ENCODE peak calls at places on chromosome 2, in nine cellular contexts. C is A549, V is OCI-LY7, Y is lower lobe of right lung, G is neuronal stem cell, H is cardiac muscle cell, A is IMR-90, R is dorsolateral prefrontal cortex, O is pancreas. N is an unnamed sample.

GRCh38 chr2:128004509-128004908 is 23.4 kb downstream of the SAP130 start:
- DNase-seq in A (no peak), V (no peak), H (no peak), O (no peak), R (no peak), C (no peak), Y (no peak), G (no peak), N (no peak)

GRCh38 chr2:234363011-234363487 is 133.8 kb downstream of the ARL4C start:
- DNase-seq in A (no peak), V (no peak), R (no peak), O (peak), Y (no peak), H (no peak), C (peak), G (peak), N (no peak)

GRCh38 chr2:100731535-100731981 is 88.4 kb upstream of the NPAS2 start:
- DNase-seq in Y (no peak), A (peak), R (no peak), V (no peak), G (no peak), C (no peak), O (no peak), H (no peak), N (no peak)

GRCh38 chr2:11598228-11598731 is 64.4 kb downstream of the GREB1 start:
- DNase-seq in R (no peak), G (no peak), O (no peak), A (no peak), H (no peak), V (no peak), Y (no peak), C (no peak), N (no peak)

GRCh38 chr2:9250091-9250490 is 43.5 kb downstream of the ASAP2 start:
- DNase-seq in A (no peak), C (no peak), O (no peak), G (no peak), R (no peak), H (no peak), V (no peak), Y (no peak), N (no peak)

GRCh38 chr2:128449226-128450061 is 130.8 kb upstream of the HS6ST1 start:
- DNase-seq in G (no peak), V (no peak), C (no peak), A (no peak), O (no peak), Y (no peak), R (no peak), H (no peak), N (no peak)

GRCh38 chr2:56981554-56981953 is 797.8 kb downstream of the CCDC85A start:
- DNase-seq in Y (no peak), O (no peak), H (no peak), R (no peak), V (no peak), A (no peak), G (no peak), C (no peak), N (no peak)

GRCh38 chr2:107002735-107003134 is 116.8 kb upstream of the ST6GAL2 start:
- DNase-seq in A (no peak), H (no peak), O (no peak), Y (no peak), C (no peak), R (no peak), V (no peak), G (no peak), N (no peak)

GRCh38 chr2:72827999-72828646 is 2.3 kb upstream of the EXOC6B start:
- DNase-seq in Y (no peak), V (no peak), A (peak), G (no peak), R (no peak), O (no peak), C (no peak), H (no peak), N (no peak)

GRCh38 chr2:146147448-146148012 is 1627.6 kb upstream of the ZEB2 start:
- DNase-seq in G (no peak), R (no peak), H (no peak), A (no peak), C (no peak), V (no peak), O (no peak), Y (no peak), N (no peak)

GRCh38 chr2:172109670-172110421 is 7.1 kb upstream of the DLX2 start:
- DNase-seq in Y (no peak), O (no peak), H (no peak), C (no peak), R (no peak), A (no peak), V (no peak), G (peak), N (no peak)

GRCh38 chr2:236674646-236675045 is 105.0 kb downstream of the ACKR3 start:
- DNase-seq in V (no peak), H (no peak), R (no peak), C (no peak), G (no peak), Y (no peak), O (no peak), A (no peak), N (no peak)

GRCh38 chr2:220981926-220982325 is 590.2 kb downstream of the EPHA4 start:
- DNase-seq in V (no peak), G (no peak), O (no peak), C (no peak), H (no peak), Y (no peak), A (no peak), R (no peak), N (no peak)

GRCh38 chr2:137828624-137829023 is 135.6 kb upstream of the HNMT start:
- DNase-seq in Y (no peak), O (no peak), H (no peak), C (no peak), V (no peak), G (no peak), R (no peak), A (no peak), N (no peak)

GRCh38 chr2:166375205-166375735 is 474 bp downstream of the SCN9A start:
- DNase-seq in A (peak), R (no peak), C (no peak), Y (no peak), G (no peak), V (no peak), H (no peak), O (no peak), N (no peak)

GRCh38 chr2:5322414-5322813 is 369.8 kb upstream of the SOX11 start:
- DNase-seq in O (no peak), Y (no peak), G (no peak), A (no peak), R (no peak), C (no peak), V (no peak), H (no peak), N (no peak)

GRCh38 chr2:25375371-25375988 is 33.8 kb upstream of the DNMT3A start:
- DNase-seq in C (no peak), R (peak), Y (no peak), G (no peak), V (no peak), A (no peak), H (no peak), O (no peak), N (no peak)

GRCh38 chr2:25378731-25379490 is 37.2 kb upstream of the DNMT3A start:
- DNase-seq in O (no peak), A (no peak), R (peak), C (no peak), H (no peak), Y (peak), V (no peak), G (no peak), N (no peak)

GRCh38 chr2:25375989-25376545 is 34.3 kb upstream of the DNMT3A start:
- DNase-seq in A (no peak), Y (no peak), O (no peak), C (no peak), R (peak), H (no peak), G (no peak), V (no peak), N (no peak)

GRCh38 chr2:25377822-25378421 is 36.2 kb upstream of the DNMT3A start:
- DNase-seq in O (no peak), Y (peak), G (no peak), A (no peak), C (no peak), V (no peak), R (peak), H (no peak), N (no peak)

DNA sequence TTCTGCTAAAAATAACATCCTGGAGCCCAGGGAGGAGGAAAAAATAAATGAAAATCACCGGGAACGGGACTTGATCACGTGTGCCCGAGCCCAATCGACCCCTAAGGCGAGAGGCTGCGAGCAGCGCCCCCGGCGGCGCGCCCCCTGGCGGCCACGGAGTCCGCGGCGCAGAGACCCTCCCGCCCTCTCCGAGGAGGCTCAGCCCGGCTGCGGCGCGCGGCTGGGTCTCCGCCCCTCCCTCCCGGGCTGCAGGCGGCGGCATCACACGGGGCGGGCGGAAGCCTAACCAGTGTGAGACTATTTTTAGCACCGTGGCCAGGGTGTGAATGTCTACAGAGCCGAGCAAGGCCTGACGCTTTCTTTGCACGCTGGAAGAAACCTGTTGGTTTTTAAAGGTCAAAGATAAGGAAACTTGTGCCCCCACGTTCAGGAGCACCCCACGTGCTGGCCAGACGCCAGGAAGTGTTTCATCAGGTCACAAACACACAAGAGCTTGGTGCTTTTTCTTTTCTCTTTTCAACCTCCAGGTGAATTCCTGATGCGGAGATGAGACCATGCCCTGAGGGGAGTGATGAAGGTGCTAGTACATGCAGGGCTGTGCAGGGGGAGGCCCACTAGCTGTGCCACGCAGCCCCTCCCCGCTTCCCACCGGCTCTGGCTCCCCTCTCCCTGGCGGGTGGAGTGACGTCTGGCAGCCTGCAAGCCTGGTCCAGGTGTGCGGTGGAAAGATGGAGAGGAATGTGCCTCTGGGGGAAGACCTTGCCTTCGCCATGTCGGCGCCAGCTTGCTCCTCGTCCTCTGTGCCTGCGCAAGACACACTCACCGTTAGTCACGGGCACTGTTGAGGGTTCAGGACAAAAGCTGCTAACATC is 35.3 kb upstream of the DNMT3A start:
- DNase-seq in R (peak), G (peak), V (peak), C (peak), O (peak), H (peak), A (peak), Y (peak), N (peak)
- H3K27ac ChIP-seq in R (peak), G (no peak), V (peak), C (peak), O (peak), H (peak), A (no peak), Y (no peak), N (peak)

DNA sequence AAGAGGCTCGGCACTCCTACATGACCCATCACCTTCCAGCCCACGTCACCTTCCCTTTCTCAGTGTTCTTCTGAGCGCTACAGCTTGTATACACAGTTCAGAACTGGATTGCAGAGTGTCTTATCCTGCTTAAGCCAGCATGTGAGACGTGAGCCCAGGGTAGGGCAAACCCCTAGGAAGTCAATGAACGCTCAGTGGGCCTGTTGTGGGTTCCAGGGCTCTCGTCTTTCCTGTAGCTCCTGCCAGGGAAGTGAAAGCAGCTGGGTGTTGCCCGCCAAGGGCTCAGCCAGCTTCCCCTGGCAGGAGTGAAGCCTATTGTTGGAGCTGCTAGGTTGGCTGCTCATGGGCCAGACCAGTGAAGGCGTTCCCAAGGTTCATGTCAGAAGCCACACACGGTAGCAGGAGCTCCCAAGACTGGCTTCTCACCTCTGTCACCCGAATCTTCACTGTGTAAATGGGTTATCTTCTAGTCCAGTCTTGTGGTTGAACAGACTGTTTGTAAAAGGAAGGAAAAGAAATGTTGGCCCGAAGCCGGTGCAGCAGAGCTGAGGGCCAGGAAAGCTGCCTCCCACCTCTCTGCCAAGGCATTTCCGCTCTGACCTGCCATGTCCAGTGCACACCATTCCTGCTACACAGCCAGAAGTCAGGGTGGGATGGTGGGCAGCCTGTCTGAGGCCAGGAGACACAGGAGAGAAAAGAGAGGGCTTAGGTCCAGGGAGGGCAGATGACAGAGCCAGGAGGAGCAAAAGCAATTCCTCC is 69.6 kb upstream of the RMDN2 start:
- DNase-seq in V (no peak), C (no peak), R (no peak), A (no peak), Y (peak), G (no peak), H (no peak), O (no peak), N (no peak)
- H3K27ac ChIP-seq in V (no peak), C (no peak), R (no peak), A (peak), Y (peak), G (no peak), H (no peak), O (no peak), N (no peak)

GRCh38 chr2:66813976-66814375 is 379.1 kb downstream of the MEIS1 start:
- DNase-seq in V (no peak), G (no peak), H (no peak), Y (no peak), C (no peak), R (no peak), A (peak), O (no peak), N (no peak)

GRCh38 chr2:66813525-66813924 is 378.6 kb downstream of the MEIS1 start:
- DNase-seq in C (no peak), O (no peak), R (no peak), Y (no peak), A (peak), V (no peak), H (no peak), G (no peak), N (no peak)

GRCh38 chr2:66815886-66816285 is 381.0 kb downstream of the MEIS1 start:
- DNase-seq in V (no peak), Y (no peak), A (no peak), H (no peak), G (no peak), C (no peak), O (no peak), R (no peak), N (no peak)

DNA sequence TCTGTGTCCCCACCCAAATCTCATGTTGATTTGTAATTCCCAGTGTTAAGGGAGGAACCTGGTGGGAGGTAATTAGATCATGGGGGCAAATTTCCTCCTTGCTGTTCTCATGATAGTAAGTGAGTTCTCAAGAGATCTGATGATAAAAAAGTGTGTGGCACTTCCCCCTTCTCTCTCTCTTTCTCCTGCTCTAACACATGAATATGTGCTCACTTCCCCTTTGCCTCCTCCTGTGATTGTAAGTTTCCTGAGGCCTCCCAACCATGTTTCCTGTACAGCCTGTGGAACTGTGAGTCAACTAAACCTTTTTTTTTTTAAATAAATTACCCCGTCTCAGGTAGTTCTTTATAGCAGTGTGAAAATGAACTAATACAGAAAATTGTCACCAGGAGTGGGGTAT is 380.0 kb downstream of the MEIS1 start:
- DNase-seq in Y (no peak), C (no peak), H (no peak), O (no peak), R (no peak), G (no peak), V (no peak), A (no peak), N (no peak)
- H3K27ac ChIP-seq in Y (no peak), C (no peak), H (no peak), O (no peak), R (no peak), G (no peak), V (no peak), A (no peak), N (no peak)

DNA sequence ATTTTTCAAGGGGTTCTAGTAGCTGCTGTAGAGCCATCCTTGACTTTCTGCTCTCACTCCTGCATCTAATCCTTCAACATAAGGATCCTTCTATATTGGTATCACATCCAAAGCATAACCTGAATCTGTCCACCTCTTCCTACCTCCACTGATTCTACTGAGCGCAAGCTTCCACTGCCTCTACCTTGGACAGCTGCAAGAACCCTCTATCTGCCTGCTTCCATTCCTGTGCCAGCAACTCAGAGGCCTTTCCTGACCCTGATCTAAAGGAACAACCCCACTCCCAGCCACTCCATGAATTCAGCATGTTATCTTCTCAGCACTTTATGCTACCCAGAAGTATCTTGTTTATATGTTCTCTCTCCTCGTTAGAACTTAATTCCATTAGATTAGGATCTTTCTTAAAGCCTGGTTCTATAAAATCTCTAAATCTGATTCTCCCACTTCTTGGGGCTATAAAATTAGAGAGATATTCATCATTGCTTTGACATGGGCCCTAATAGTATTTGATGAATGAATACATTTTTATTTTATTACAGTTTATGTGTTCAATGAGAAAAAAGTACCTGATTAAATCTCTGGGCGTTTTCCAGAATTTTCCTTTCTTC is 6.9 kb downstream of the STAT1 start:
- DNase-seq in H (no peak), R (no peak), V (no peak), O (no peak), A (no peak), Y (no peak), C (no peak), G (no peak), N (no peak)
- H3K27ac ChIP-seq in H (no peak), R (no peak), V (no peak), O (no peak), A (no peak), Y (no peak), C (no peak), G (no peak), N (no peak)

GRCh38 chr2:3291113-3291512 is 86.5 kb downstream of the EIPR1 start:
- DNase-seq in Y (no peak), R (no peak), V (no peak), G (no peak), A (no peak), C (no peak), H (no peak), O (no peak), N (no peak)
- H3K27ac ChIP-seq in Y (no peak), R (no peak), V (no peak), G (no peak), A (no peak), C (no peak), H (no peak), O (no peak), N (no peak)

DNA sequence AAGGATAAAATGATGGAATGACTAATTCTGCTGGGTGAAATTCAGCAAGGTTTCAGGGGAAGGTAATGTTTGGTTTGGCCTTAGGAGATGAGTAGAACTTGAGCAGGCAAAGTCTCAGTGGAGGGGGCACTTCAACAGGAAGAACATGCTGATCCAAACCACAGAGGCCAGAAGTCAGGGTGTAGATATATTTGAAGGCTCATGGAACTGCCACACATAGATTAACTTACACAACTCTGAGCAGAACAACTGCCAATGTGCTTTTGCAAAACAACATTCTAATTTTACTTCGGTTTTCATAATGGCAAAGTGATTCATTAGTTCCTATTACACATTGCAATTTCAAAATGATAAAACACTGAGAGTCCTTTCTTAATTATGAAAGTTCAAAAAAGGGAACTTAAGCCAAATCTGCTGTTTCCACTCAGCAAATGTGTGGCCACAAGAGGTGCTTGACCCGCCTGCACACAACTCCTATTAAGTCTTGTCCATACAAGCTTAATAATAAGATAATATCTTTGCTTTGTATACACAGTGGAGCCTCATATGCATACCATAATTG is 284.8 kb downstream of the MREG start:
- DNase-seq in H (no peak), V (no peak), C (no peak), G (no peak), A (peak), Y (peak), R (no peak), O (no peak), N (no peak)
- H3K27ac ChIP-seq in H (no peak), V (no peak), C (peak), G (no peak), A (no peak), Y (no peak), R (no peak), O (no peak), N (no peak)

DNA sequence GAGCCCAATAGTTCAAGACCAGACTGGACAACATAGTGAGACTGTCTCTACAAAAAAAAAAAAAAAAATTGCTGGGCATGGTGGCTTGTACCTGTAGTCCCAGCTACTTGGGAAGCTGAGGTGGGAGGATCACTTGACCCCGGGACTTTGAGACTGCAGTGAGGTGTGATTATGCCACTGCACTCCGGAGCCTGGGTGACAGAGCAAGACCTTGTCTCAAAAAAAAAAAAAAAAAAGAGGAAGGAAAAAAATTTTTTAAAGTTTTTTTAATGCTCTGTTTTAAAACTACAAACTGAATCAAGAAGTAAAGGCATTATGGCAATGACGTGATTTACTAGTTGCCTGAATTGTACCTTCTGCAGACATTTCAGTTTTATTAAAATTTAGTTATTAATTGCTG is 54.5 kb upstream of the ZDBF2 start:
- DNase-seq in G (no peak), Y (no peak), R (no peak), V (no peak), O (no peak), A (no peak), C (no peak), H (no peak), N (no peak)
- H3K27ac ChIP-seq in G (no peak), Y (no peak), R (no peak), V (no peak), O (no peak), A (no peak), C (no peak), H (no peak), N (no peak)